ENCODE peak calls at places on chromosomes 3 and 15, in five cellular contexts. One of them, this sample, is unnamed.

GRCh38 chr15:40239671-40240618 is 1.1 kb downstream of the PAK6 start:
- DNase-seq in fibroblast of pulmonary artery: no peak
- DNase-seq in AG09309: no peak
- DNase-seq in mammary epithelial cell: peak
- DNase-seq in neural progenitor cell: no peak
- DNase-seq in this sample: no peak

GRCh38 chr15:44711089-44711355 is at the start of gene PATL2:
- DNase-seq in AG09309: no peak
- DNase-seq in mammary epithelial cell: no peak
- DNase-seq in neural progenitor cell: no peak
- DNase-seq in fibroblast of pulmonary artery: no peak
- DNase-seq in this sample: no peak

GRCh38 chr15:62450061-62450460 is 285.0 kb upstream of the C2CD4B start:
- DNase-seq in fibroblast of pulmonary artery: no peak
- DNase-seq in neural progenitor cell: no peak
- DNase-seq in mammary epithelial cell: no peak
- DNase-seq in AG09309: no peak
- DNase-seq in this sample: no peak

GRCh38 chr15:37289109-37289765 is 188.9 kb upstream of the MEIS2 start:
- DNase-seq in AG09309: no peak
- DNase-seq in fibroblast of pulmonary artery: peak
- DNase-seq in mammary epithelial cell: peak
- DNase-seq in neural progenitor cell: peak
- DNase-seq in this sample: no peak

GRCh38 chr3:89227218-89227617 is 119.8 kb downstream of the EPHA3 start:
- DNase-seq in fibroblast of pulmonary artery: peak
- DNase-seq in AG09309: no peak
- DNase-seq in neural progenitor cell: no peak
- DNase-seq in mammary epithelial cell: no peak
- DNase-seq in this sample: no peak

GRCh38 chr3:120024103-120024502 is 70.1 kb downstream of the GSK3B start:
- DNase-seq in neural progenitor cell: no peak
- DNase-seq in AG09309: no peak
- DNase-seq in mammary epithelial cell: no peak
- DNase-seq in fibroblast of pulmonary artery: no peak
- DNase-seq in this sample: no peak

GRCh38 chr15:80660114-80660513 is 35.0 kb upstream of the ABHD17C start:
- DNase-seq in mammary epithelial cell: no peak
- DNase-seq in AG09309: no peak
- DNase-seq in neural progenitor cell: peak
- DNase-seq in fibroblast of pulmonary artery: peak
- DNase-seq in this sample: no peak

GRCh38 chr3:33557829-33558228 is 117.6 kb upstream of the UBP1 start:
- DNase-seq in AG09309: no peak
- DNase-seq in fibroblast of pulmonary artery: no peak
- DNase-seq in mammary epithelial cell: no peak
- DNase-seq in neural progenitor cell: no peak
- DNase-seq in this sample: no peak

GRCh38 chr3:195735036-195735695 is 14.4 kb downstream of the MUC20 start:
- DNase-seq in mammary epithelial cell: no peak
- DNase-seq in neural progenitor cell: no peak
- DNase-seq in fibroblast of pulmonary artery: no peak
- DNase-seq in AG09309: no peak
- DNase-seq in this sample: no peak

GRCh38 chr3:37852097-37852496 is 9.6 kb upstream of the CTDSPL start:
- DNase-seq in mammary epithelial cell: peak
- DNase-seq in fibroblast of pulmonary artery: peak
- DNase-seq in AG09309: no peak
- DNase-seq in neural progenitor cell: no peak
- DNase-seq in this sample: no peak

GRCh38 chr3:27883266-27883665 is 161.1 kb upstream of the EOMES start:
- DNase-seq in mammary epithelial cell: no peak
- DNase-seq in neural progenitor cell: peak
- DNase-seq in fibroblast of pulmonary artery: no peak
- DNase-seq in AG09309: no peak
- DNase-seq in this sample: no peak

GRCh38 chr15:70854669-70854976 is 666 bp upstream of the LARP6 start:
- DNase-seq in neural progenitor cell: no peak
- DNase-seq in fibroblast of pulmonary artery: peak
- DNase-seq in AG09309: no peak
- DNase-seq in mammary epithelial cell: peak
- DNase-seq in this sample: no peak

GRCh38 chr15:98651581-98652220 is 3.4 kb downstream of the IGF1R start:
- DNase-seq in mammary epithelial cell: peak
- DNase-seq in neural progenitor cell: peak
- DNase-seq in fibroblast of pulmonary artery: peak
- DNase-seq in AG09309: no peak
- DNase-seq in this sample: no peak

GRCh38 chr3:111072016-111072891 is 638 bp downstream of the NECTIN3 start:
- DNase-seq in AG09309: no peak
- DNase-seq in fibroblast of pulmonary artery: peak
- DNase-seq in mammary epithelial cell: peak
- DNase-seq in neural progenitor cell: peak
- DNase-seq in this sample: no peak

GRCh38 chr3:127370906-127371305 is 83.1 kb upstream of the PRR20G start:
- DNase-seq in fibroblast of pulmonary artery: no peak
- DNase-seq in neural progenitor cell: no peak
- DNase-seq in AG09309: no peak
- DNase-seq in mammary epithelial cell: no peak
- DNase-seq in this sample: no peak

GRCh38 chr3:126780666-126781065 is 76.6 kb downstream of the CHCHD6 start:
- DNase-seq in fibroblast of pulmonary artery: no peak
- DNase-seq in AG09309: no peak
- DNase-seq in neural progenitor cell: no peak
- DNase-seq in mammary epithelial cell: no peak
- DNase-seq in this sample: no peak

GRCh38 chr15:80550910-80551265 is 144.2 kb upstream of the ABHD17C start:
- DNase-seq in AG09309: no peak
- DNase-seq in neural progenitor cell: no peak
- DNase-seq in mammary epithelial cell: peak
- DNase-seq in fibroblast of pulmonary artery: peak
- DNase-seq in this sample: no peak

GRCh38 chr3:13650210-13651056 is 101.5 kb downstream of the FBLN2 start:
- DNase-seq in neural progenitor cell: peak
- DNase-seq in fibroblast of pulmonary artery: peak
- DNase-seq in AG09309: peak
- DNase-seq in mammary epithelial cell: peak
- DNase-seq in this sample: no peak

GRCh38 chr3:196966526-196967401 is 1.9 kb downstream of the PIGZ start:
- DNase-seq in AG09309: no peak
- DNase-seq in mammary epithelial cell: no peak
- DNase-seq in neural progenitor cell: peak
- DNase-seq in fibroblast of pulmonary artery: no peak
- DNase-seq in this sample: no peak

GRCh38 chr15:99961011-99961441 is 227.8 kb upstream of the LYSMD4 start:
- DNase-seq in fibroblast of pulmonary artery: peak
- DNase-seq in AG09309: no peak
- DNase-seq in neural progenitor cell: peak
- DNase-seq in mammary epithelial cell: peak
- DNase-seq in this sample: no peak

GRCh38 chr3:29194139-29194538 is 86.7 kb upstream of the RBMS3 start:
- DNase-seq in AG09309: no peak
- DNase-seq in neural progenitor cell: no peak
- DNase-seq in fibroblast of pulmonary artery: no peak
- DNase-seq in mammary epithelial cell: no peak
- DNase-seq in this sample: no peak

GRCh38 chr15:51250217-51251011 is 88.0 kb downstream of the CYP19A1 start:
- DNase-seq in mammary epithelial cell: no peak
- DNase-seq in neural progenitor cell: no peak
- DNase-seq in AG09309: no peak
- DNase-seq in fibroblast of pulmonary artery: no peak
- DNase-seq in this sample: no peak

GRCh38 chr3:126956361-126956760 is 26.6 kb upstream of the PLXNA1 start:
- DNase-seq in mammary epithelial cell: no peak
- DNase-seq in neural progenitor cell: no peak
- DNase-seq in fibroblast of pulmonary artery: no peak
- DNase-seq in AG09309: no peak
- DNase-seq in this sample: no peak

GRCh38 chr3:51373658-51374421 is 11.3 kb upstream of the MANF start:
- DNase-seq in mammary epithelial cell: no peak
- DNase-seq in AG09309: no peak
- DNase-seq in neural progenitor cell: no peak
- DNase-seq in fibroblast of pulmonary artery: no peak
- DNase-seq in this sample: no peak

GRCh38 chr3:141452045-141452444 is 34.8 kb upstream of the RASA2 start:
- DNase-seq in fibroblast of pulmonary artery: peak
- DNase-seq in AG09309: no peak
- DNase-seq in mammary epithelial cell: peak
- DNase-seq in neural progenitor cell: peak
- DNase-seq in this sample: peak

GRCh38 chr3:13025090-13025489 is 48.1 kb downstream of the IQSEC1 start:
- DNase-seq in AG09309: peak
- DNase-seq in mammary epithelial cell: peak
- DNase-seq in fibroblast of pulmonary artery: peak
- DNase-seq in neural progenitor cell: no peak
- DNase-seq in this sample: no peak

GRCh38 chr3:113038326-113038725 is 47.5 kb downstream of the GTPBP8 start:
- DNase-seq in AG09309: no peak
- DNase-seq in mammary epithelial cell: no peak
- DNase-seq in fibroblast of pulmonary artery: no peak
- DNase-seq in neural progenitor cell: no peak
- DNase-seq in this sample: no peak

GRCh38 chr3:114624676-114625181 is 330.9 kb downstream of the TIGIT start:
- DNase-seq in neural progenitor cell: no peak
- DNase-seq in AG09309: peak
- DNase-seq in mammary epithelial cell: peak
- DNase-seq in fibroblast of pulmonary artery: peak
- DNase-seq in this sample: no peak

GRCh38 chr15:29945943-29946591 is 123.8 kb upstream of the TJP1 start:
- DNase-seq in AG09309: peak
- DNase-seq in fibroblast of pulmonary artery: no peak
- DNase-seq in neural progenitor cell: no peak
- DNase-seq in mammary epithelial cell: peak
- DNase-seq in this sample: no peak

GRCh38 chr3:87370007-87370406 is 93.6 kb upstream of the POU1F1 start:
- DNase-seq in mammary epithelial cell: no peak
- DNase-seq in fibroblast of pulmonary artery: no peak
- DNase-seq in neural progenitor cell: no peak
- DNase-seq in AG09309: no peak
- DNase-seq in this sample: no peak

GRCh38 chr15:42010434-42010833 is 10.4 kb downstream of the PLA2G4E start:
- DNase-seq in neural progenitor cell: no peak
- DNase-seq in mammary epithelial cell: peak
- DNase-seq in fibroblast of pulmonary artery: no peak
- DNase-seq in AG09309: no peak
- DNase-seq in this sample: peak

GRCh38 chr15:90065682-90066049 is 36.6 kb downstream of the IDH2 start:
- DNase-seq in fibroblast of pulmonary artery: no peak
- DNase-seq in neural progenitor cell: no peak
- DNase-seq in AG09309: no peak
- DNase-seq in mammary epithelial cell: no peak
- DNase-seq in this sample: no peak

GRCh38 chr3:168088106-168088722 is 7.5 kb downstream of the GOLIM4 start:
- DNase-seq in neural progenitor cell: peak
- DNase-seq in mammary epithelial cell: no peak
- DNase-seq in fibroblast of pulmonary artery: no peak
- DNase-seq in AG09309: no peak
- DNase-seq in this sample: peak
- H3K4me3 ChIP-seq in neural progenitor cell: no peak
- H3K4me3 ChIP-seq in mammary epithelial cell: no peak
- H3K4me3 ChIP-seq in fibroblast of pulmonary artery: no peak
- H3K4me3 ChIP-seq in AG09309: no peak
- H3K4me3 ChIP-seq in this sample: no peak

DNA sequence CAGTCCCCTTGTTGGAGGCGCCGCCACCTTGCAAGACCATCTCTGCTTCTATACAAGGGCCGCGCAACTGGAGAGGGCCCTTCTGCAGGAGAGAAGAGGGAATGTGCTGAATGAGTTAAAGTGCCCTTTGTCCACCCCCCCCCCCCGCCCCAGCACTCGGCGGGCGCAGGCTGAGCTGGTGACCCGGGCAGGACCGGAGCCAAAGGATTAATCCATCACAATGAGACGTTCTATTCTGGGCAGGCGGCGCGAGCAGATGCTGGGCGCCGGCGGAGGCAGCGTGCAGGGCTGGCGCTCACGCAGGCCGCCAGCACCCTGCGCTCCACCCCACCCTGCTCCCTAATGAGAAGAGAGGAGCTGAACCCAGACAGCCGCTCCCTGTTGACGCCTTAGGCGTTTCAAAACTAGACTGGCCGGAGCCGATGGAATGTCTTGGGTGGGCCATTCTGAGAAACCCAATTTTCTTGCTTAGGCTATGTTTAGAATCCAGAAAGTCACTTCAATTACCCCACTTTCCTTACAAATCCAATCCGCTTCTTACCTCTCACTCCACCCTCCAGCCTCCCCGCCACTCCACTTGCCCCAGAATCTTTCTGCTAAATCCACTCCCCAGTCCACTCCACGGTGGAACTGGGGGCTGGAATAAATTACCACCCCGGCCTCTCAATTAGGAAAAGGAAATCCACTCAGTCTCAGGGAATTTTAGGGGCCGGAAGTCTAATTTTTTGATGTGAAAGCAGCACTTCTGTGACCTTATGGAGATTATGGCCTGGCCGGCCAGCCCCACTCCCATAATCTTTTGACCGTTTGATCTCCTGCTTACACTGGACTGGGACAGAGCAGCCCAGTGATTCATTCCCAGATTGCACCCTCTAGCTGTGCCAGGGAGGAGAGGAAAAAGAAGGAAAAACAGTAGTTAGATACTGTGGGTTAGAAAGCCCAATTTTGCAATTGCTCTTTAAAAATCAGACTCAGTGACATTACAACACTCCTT is 32.7 kb downstream of the GJD2 start:
- DNase-seq in AG09309: peak
- DNase-seq in neural progenitor cell: peak
- DNase-seq in mammary epithelial cell: peak
- DNase-seq in fibroblast of pulmonary artery: peak
- DNase-seq in this sample: no peak
- TF ChIP-seq CTCF in AG09309: peak
- TF ChIP-seq CTCF in neural progenitor cell: no peak
- TF ChIP-seq CTCF in mammary epithelial cell: no peak
- TF ChIP-seq CTCF in fibroblast of pulmonary artery: peak
- TF ChIP-seq CTCF in this sample: no peak

DNA sequence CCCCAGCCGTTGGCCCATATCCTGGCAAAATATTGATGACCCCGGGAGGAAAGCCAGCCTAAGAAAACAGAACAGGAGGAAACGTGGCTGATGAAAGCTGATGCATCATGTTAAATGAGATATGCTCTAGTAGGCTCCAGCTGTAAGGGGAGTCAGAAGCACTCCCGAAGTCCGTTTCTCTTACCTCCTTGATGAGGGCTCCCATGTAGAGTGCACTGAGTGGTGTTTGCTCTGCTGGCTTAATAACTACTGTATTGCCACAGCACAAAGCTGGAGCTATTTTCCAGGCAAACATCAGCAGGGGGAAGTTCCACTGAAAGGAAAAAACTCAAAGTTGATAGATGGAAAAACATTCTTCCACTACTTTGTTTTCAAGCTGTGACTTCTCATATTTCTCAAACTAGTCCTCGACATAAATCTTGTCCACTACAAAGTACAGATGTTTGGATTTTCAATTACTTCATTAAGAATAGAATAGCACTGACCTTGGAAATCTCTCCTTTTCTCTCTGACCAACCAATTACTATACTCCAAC is 72.7 kb downstream of the ALDH1A2 start:
- DNase-seq in fibroblast of pulmonary artery: no peak
- DNase-seq in mammary epithelial cell: no peak
- DNase-seq in neural progenitor cell: no peak
- DNase-seq in AG09309: no peak
- DNase-seq in this sample: no peak
- H3K4me3 ChIP-seq in fibroblast of pulmonary artery: no peak
- H3K4me3 ChIP-seq in mammary epithelial cell: no peak
- H3K4me3 ChIP-seq in neural progenitor cell: no peak
- H3K4me3 ChIP-seq in AG09309: no peak
- H3K4me3 ChIP-seq in this sample: no peak

GRCh38 chr3:15205934-15206661 is at the start of gene CAPN7:
- DNase-seq in mammary epithelial cell: peak
- DNase-seq in neural progenitor cell: peak
- DNase-seq in fibroblast of pulmonary artery: peak
- DNase-seq in AG09309: peak
- DNase-seq in this sample: peak
- TF ChIP-seq CTCF in mammary epithelial cell: peak
- TF ChIP-seq CTCF in neural progenitor cell: peak
- TF ChIP-seq CTCF in fibroblast of pulmonary artery: peak
- TF ChIP-seq CTCF in AG09309: peak
- TF ChIP-seq CTCF in this sample: peak